ENCODE peak calls at places on chromosomes 12 and 14, in seven cellular contexts. One of them, this sample, is unnamed.

GRCh38 chr14:39339003-39339402 is 93.2 kb downstream of the FBXO33 start:
- DNase-seq in A549: no peak
- DNase-seq in thoracic aorta: no peak
- DNase-seq in AG09309: no peak
- DNase-seq in lower lobe of right lung: no peak
- DNase-seq in thyroid gland: peak; percentile 32
- DNase-seq in upper lobe of right lung: no peak
- DNase-seq in this sample: peak; percentile 28

GRCh38 chr14:89420502-89420901 is 3.5 kb upstream of the FOXN3 start:
- DNase-seq in A549: no peak
- DNase-seq in thoracic aorta: no peak
- DNase-seq in AG09309: no peak
- DNase-seq in lower lobe of right lung: no peak
- DNase-seq in thyroid gland: no peak
- DNase-seq in upper lobe of right lung: no peak
- DNase-seq in this sample: no peak

GRCh38 chr14:77039285-77040058 is 11.0 kb upstream of the IRF2BPL start:
- DNase-seq in A549: no peak
- DNase-seq in thoracic aorta: no peak
- DNase-seq in AG09309: no peak
- DNase-seq in lower lobe of right lung: no peak
- DNase-seq in thyroid gland: no peak
- DNase-seq in upper lobe of right lung: no peak
- DNase-seq in this sample: peak; percentile 78

GRCh38 chr14:73741386-73741875 is 27.2 kb upstream of the PNMA1 start:
- DNase-seq in A549: peak; percentile 61
- DNase-seq in thoracic aorta: no peak
- DNase-seq in AG09309: no peak
- DNase-seq in lower lobe of right lung: peak; percentile 84
- DNase-seq in thyroid gland: peak; percentile 65
- DNase-seq in upper lobe of right lung: peak; percentile 82
- DNase-seq in this sample: no peak

GRCh38 chr14:87230726-87231125 is 762.3 kb downstream of the GALC start:
- DNase-seq in A549: no peak
- DNase-seq in thoracic aorta: no peak
- DNase-seq in AG09309: no peak
- DNase-seq in lower lobe of right lung: no peak
- DNase-seq in thyroid gland: no peak
- DNase-seq in upper lobe of right lung: no peak
- DNase-seq in this sample: no peak

GRCh38 chr14:99729991-99730875 is 46.1 kb downstream of the CYP46A1 start:
- DNase-seq in A549: peak; percentile 65
- DNase-seq in thoracic aorta: no peak
- DNase-seq in AG09309: no peak
- DNase-seq in lower lobe of right lung: peak; percentile 78
- DNase-seq in thyroid gland: peak; percentile 69
- DNase-seq in upper lobe of right lung: peak; percentile 87
- DNase-seq in this sample: no peak

GRCh38 chr12:75944905-75945412 is 86.6 kb downstream of the PHLDA1 start:
- DNase-seq in A549: no peak
- DNase-seq in thoracic aorta: no peak
- DNase-seq in AG09309: no peak
- DNase-seq in lower lobe of right lung: no peak
- DNase-seq in thyroid gland: no peak
- DNase-seq in upper lobe of right lung: no peak
- DNase-seq in this sample: no peak

GRCh38 chr12:38053655-38054464 is 262.7 kb upstream of the ALG10B start:
- DNase-seq in A549: peak; percentile 85
- DNase-seq in thoracic aorta: no peak
- DNase-seq in AG09309: no peak
- DNase-seq in lower lobe of right lung: peak; percentile 67
- DNase-seq in thyroid gland: peak; percentile 7
- DNase-seq in upper lobe of right lung: peak; percentile 80
- DNase-seq in this sample: no peak

GRCh38 chr12:120539303-120539702 is 5.1 kb downstream of the RNF10 start:
- DNase-seq in A549: peak; percentile 23
- DNase-seq in thoracic aorta: no peak
- DNase-seq in AG09309: no peak
- DNase-seq in lower lobe of right lung: no peak
- DNase-seq in thyroid gland: no peak
- DNase-seq in upper lobe of right lung: no peak
- DNase-seq in this sample: no peak

GRCh38 chr12:1576410-1577240 is 17.8 kb downstream of the FBXL14 start:
- DNase-seq in A549: no peak
- DNase-seq in thoracic aorta: no peak
- DNase-seq in AG09309: peak; percentile 86
- DNase-seq in lower lobe of right lung: no peak
- DNase-seq in thyroid gland: no peak
- DNase-seq in upper lobe of right lung: no peak
- DNase-seq in this sample: no peak

GRCh38 chr12:1575799-1576401 is 18.5 kb downstream of the FBXL14 start:
- DNase-seq in A549: no peak
- DNase-seq in thoracic aorta: no peak
- DNase-seq in AG09309: no peak
- DNase-seq in lower lobe of right lung: no peak
- DNase-seq in thyroid gland: no peak
- DNase-seq in upper lobe of right lung: no peak
- DNase-seq in this sample: no peak

GRCh38 chr12:1573960-1574862 is 20.2 kb downstream of the FBXL14 start:
- DNase-seq in A549: peak; percentile 32
- DNase-seq in thoracic aorta: no peak
- DNase-seq in AG09309: no peak
- DNase-seq in lower lobe of right lung: no peak
- DNase-seq in thyroid gland: no peak
- DNase-seq in upper lobe of right lung: no peak
- DNase-seq in this sample: no peak

GRCh38 chr12:1575287-1575798 is 19.0 kb downstream of the FBXL14 start:
- DNase-seq in A549: no peak
- DNase-seq in thoracic aorta: no peak
- DNase-seq in AG09309: no peak
- DNase-seq in lower lobe of right lung: no peak
- DNase-seq in thyroid gland: no peak
- DNase-seq in upper lobe of right lung: no peak
- DNase-seq in this sample: no peak

DNA sequence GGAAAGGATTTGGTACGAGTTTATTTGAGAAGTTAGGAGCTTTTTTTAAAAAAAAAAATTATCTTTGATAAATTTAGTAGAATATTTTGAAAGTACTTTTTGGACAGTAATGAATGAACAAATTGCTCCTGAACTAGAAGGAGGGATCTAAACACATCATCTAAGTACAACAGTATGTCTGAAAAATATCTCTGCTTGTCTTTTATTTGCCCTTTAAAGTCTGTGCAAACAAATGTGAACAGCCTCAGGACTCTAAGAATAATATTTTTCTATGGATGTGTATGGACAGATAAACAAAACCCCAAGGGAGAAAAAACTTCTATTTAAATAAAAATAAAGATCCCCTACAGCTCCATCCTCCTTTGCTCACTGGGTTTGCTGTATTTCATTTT is 19.5 kb downstream of the FBXL14 start:
- DNase-seq in A549: no peak
- DNase-seq in thoracic aorta: no peak
- DNase-seq in AG09309: no peak
- DNase-seq in lower lobe of right lung: no peak
- DNase-seq in thyroid gland: no peak
- DNase-seq in upper lobe of right lung: no peak
- DNase-seq in this sample: no peak
- H3K4me3 ChIP-seq in A549: no peak overlapping the region
- H3K4me3 ChIP-seq in thoracic aorta: no peak overlapping the region
- H3K4me3 ChIP-seq in AG09309: no peak overlapping the region
- H3K4me3 ChIP-seq in lower lobe of right lung: no peak overlapping the region
- H3K4me3 ChIP-seq in thyroid gland: no peak overlapping the region
- H3K4me3 ChIP-seq in upper lobe of right lung: no peak overlapping the region
- H3K4me3 ChIP-seq in this sample: no peak overlapping the region

DNA sequence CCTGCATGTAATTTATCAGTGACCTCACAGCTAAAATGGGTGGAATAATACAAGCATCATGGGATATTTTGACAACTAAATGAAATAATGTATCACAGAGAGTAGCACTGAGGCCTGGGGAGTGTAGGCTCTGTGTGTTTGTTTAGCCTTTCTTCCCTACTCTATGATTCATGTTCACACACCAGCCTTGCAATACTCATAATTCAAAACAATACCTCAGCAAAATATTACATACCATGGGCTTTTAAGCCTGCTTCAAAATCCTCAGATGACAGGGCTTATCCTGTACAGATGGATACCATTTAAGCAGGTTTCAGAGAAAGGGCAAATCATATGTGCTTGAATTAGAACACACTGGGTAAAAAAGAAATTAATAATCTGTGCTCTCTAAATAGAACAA is 84.7 kb upstream of the ADAMTS20 start:
- DNase-seq in A549: no peak
- DNase-seq in thoracic aorta: no peak
- DNase-seq in AG09309: no peak
- DNase-seq in lower lobe of right lung: no peak
- DNase-seq in thyroid gland: no peak
- DNase-seq in upper lobe of right lung: no peak
- DNase-seq in this sample: no peak
- TF ChIP-seq CTCF in A549: no peak
- TF ChIP-seq CTCF in thoracic aorta: no peak
- TF ChIP-seq CTCF in AG09309: no peak
- TF ChIP-seq CTCF in lower lobe of right lung: no peak
- TF ChIP-seq CTCF in thyroid gland: no peak
- TF ChIP-seq CTCF in upper lobe of right lung: no peak
- TF ChIP-seq CTCF in this sample: no peak

DNA sequence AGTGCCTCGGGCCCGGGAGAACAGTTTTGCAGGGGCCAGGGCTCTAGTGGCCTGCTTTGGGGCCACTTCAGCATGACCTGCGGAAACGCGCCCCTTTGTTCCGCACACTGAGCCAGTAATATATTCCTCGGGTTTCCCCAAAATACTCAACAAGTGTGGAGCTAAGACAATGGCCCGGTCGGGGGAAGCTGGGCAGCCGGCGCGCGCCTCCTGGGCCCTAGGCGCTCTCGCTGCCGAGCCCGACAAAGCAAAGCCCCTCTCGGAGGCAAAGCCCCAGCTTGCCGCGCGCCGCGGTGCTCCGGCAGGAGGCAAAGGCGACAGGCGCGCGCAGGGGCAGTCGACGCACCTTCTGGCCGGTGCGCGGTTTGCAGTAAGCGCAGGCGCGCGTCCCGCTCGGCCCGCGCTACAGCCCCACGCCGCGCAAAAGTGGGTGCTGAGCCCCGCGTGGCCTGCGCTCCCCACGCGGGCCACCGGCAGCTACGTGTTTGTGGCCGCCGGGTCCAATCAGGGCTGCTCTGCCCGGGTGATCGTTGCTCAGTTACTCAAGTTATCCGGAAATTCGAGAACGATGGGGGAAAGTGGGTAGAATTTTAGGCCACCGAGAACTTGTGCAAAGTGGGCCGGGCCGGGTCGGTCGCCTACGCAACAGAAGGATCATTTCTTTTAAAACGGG is 3.2 kb downstream of the RFX4 start:
- DNase-seq in A549: peak; percentile 50
- DNase-seq in thoracic aorta: no peak
- DNase-seq in AG09309: no peak
- DNase-seq in lower lobe of right lung: no peak
- DNase-seq in thyroid gland: no peak
- DNase-seq in upper lobe of right lung: no peak
- DNase-seq in this sample: no peak
- H3K4me3 ChIP-seq in A549: peak overlapping the region; percentile 43
- H3K4me3 ChIP-seq in thoracic aorta: peak overlapping the region; percentile 38
- H3K4me3 ChIP-seq in AG09309: no peak overlapping the region
- H3K4me3 ChIP-seq in lower lobe of right lung: no peak overlapping the region
- H3K4me3 ChIP-seq in thyroid gland: no peak overlapping the region
- H3K4me3 ChIP-seq in upper lobe of right lung: no peak overlapping the region
- H3K4me3 ChIP-seq in this sample: no peak overlapping the region

GRCh38 chr12:57487597-57488396 is at the start of gene MARS1:
- DNase-seq in A549: peak; percentile 98
- DNase-seq in thoracic aorta: peak; percentile 80
- DNase-seq in AG09309: peak; percentile 85
- DNase-seq in lower lobe of right lung: peak; percentile 97
- DNase-seq in thyroid gland: peak; percentile 96
- DNase-seq in upper lobe of right lung: peak; percentile 97
- DNase-seq in this sample: peak; percentile 90
- TF ChIP-seq CTCF in A549: peak; percentile 45
- TF ChIP-seq CTCF in thoracic aorta: no peak
- TF ChIP-seq CTCF in AG09309: no peak
- TF ChIP-seq CTCF in lower lobe of right lung: no peak
- TF ChIP-seq CTCF in thyroid gland: no peak
- TF ChIP-seq CTCF in upper lobe of right lung: no peak
- TF ChIP-seq CTCF in this sample: no peak

DNA sequence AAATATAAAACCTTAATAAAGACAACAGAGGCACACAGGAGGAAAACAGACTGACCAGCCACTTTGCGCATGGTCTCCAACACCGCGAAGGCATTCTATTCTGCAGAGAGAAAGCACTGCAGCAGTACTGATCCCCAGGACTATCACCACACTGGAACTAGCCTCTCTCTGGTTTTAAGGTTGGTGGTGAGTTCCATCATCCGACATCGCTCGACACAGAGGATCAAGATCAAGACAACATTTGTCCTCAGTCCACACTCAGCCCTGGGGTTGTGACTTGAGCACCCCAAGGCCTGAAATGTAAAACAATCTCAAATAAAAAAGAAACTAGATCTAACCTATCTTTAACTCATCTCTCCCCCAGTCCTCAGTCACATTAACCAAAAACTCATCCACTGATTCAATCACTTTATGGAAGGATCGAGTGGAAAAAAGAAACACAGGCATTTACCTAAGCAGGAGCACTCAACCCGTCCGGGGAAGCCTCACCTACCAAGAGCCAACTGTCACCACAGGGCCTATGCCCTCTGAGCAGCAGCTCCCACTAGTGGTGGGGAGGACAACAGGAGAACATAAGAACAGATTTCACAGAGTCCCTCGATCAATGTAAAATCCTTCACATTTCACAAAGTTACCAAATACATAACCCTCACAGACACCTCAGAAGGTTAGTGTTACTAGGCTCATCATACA is 17.7 kb downstream of the STXBP6 start:
- DNase-seq in A549: peak; percentile 64
- DNase-seq in thoracic aorta: no peak
- DNase-seq in AG09309: no peak
- DNase-seq in lower lobe of right lung: no peak
- DNase-seq in thyroid gland: no peak
- DNase-seq in upper lobe of right lung: no peak
- DNase-seq in this sample: no peak
- H3K4me3 ChIP-seq in A549: peak overlapping the region; percentile 19
- H3K4me3 ChIP-seq in thoracic aorta: no peak overlapping the region
- H3K4me3 ChIP-seq in AG09309: no peak overlapping the region
- H3K4me3 ChIP-seq in lower lobe of right lung: no peak overlapping the region
- H3K4me3 ChIP-seq in thyroid gland: no peak overlapping the region
- H3K4me3 ChIP-seq in upper lobe of right lung: no peak overlapping the region
- H3K4me3 ChIP-seq in this sample: no peak overlapping the region